ENCODE peak calls at places on chromosomes 6 and 20, in four cellular contexts. O is activated T-cell treated with anti-CD3 and anti-CD28 coated beads, Interleukin-2, amount 50 U/mL, for 72 hours; F is activated naive CD4-positive, alpha-beta T cell treated with anti-CD3 and anti-CD28 coated beads, Interleukin-2, amount 50 U/mL, for 72 hours; K is K562. V is an unnamed sample.

GRCh38 chr6:127301199-127301700 is 34.6 kb downstream of the RNF146 start:
- ATAC-seq in K (no peak), F (no peak), O (no peak), V (peak)

GRCh38 chr6:43296780-43297494 is 1.1 kb upstream of the SLC22A7 start:
- ATAC-seq in K (peak), F (no peak), O (no peak), V (no peak)

GRCh38 chr20:63577317-63577894 is 3.4 kb upstream of the HELZ2 start:
- ATAC-seq in O (no peak), K (no peak), F (no peak), V (no peak)

GRCh38 chr6:69771158-69771906 is 25.5 kb downstream of the LMBRD1 start:
- ATAC-seq in O (peak), F (peak), K (peak), V (no peak)

GRCh38 chr20:44485078-44485829 is 9.6 kb downstream of the TTPAL start:
- ATAC-seq in O (peak), F (peak), K (no peak), V (peak)

GRCh38 chr6:53894086-53894485 is 99.3 kb downstream of the LRRC1 start:
- ATAC-seq in K (no peak), O (peak), F (peak), V (no peak)

GRCh38 chr6:158751842-158752424 is 67.2 kb downstream of the EZR start:
- ATAC-seq in K (no peak), O (no peak), F (no peak), V (peak)

GRCh38 chr6:16687045-16687444 is 74.2 kb downstream of the ATXN1 start:
- ATAC-seq in K (no peak), O (no peak), F (no peak), V (no peak)

GRCh38 chr6:148495029-148495428 is 152.4 kb downstream of the SASH1 start:
- ATAC-seq in O (no peak), K (no peak), F (no peak), V (no peak)

GRCh38 chr6:136471922-136472321 is 78.3 kb downstream of the MAP7 start:
- ATAC-seq in O (no peak), K (no peak), F (no peak), V (no peak)

GRCh38 chr6:36491378-36491965 is 48.7 kb downstream of the KCTD20 start:
- ATAC-seq in K (no peak), F (no peak), O (no peak), V (no peak)

GRCh38 chr6:169906741-169907418 is 155.5 kb downstream of the ERMARD start:
- ATAC-seq in O (no peak), K (no peak), F (no peak), V (no peak)

GRCh38 chr6:54491431-54491830 is 183.2 kb downstream of the TINAG start:
- ATAC-seq in F (no peak), O (no peak), K (no peak), V (no peak)

GRCh38 chr6:77124604-77125003 is 338.7 kb downstream of the HTR1B start:
- ATAC-seq in F (no peak), O (no peak), K (no peak), V (peak)

GRCh38 chr6:53813096-53813495 is 18.3 kb downstream of the LRRC1 start:
- ATAC-seq in K (no peak), F (no peak), O (no peak), V (no peak)

GRCh38 chr20:56504373-56505005 is 20.1 kb upstream of the FAM209A start:
- ATAC-seq in F (peak), O (peak), K (peak), V (peak)

GRCh38 chr20:53971096-53971683 is 99.2 kb downstream of the BCAS1 start:
- ATAC-seq in K (no peak), F (no peak), O (no peak), V (no peak)

GRCh38 chr6:97081010-97081573 is 156.6 kb downstream of the KLHL32 start:
- ATAC-seq in O (no peak), K (no peak), F (no peak), V (no peak)

GRCh38 chr6:157879873-157880254 is 56.8 kb downstream of the SNX9 start:
- ATAC-seq in F (peak), K (no peak), O (peak), V (no peak)

GRCh38 chr6:14035448-14035847 is 82.1 kb upstream of the CD83 start:
- ATAC-seq in F (no peak), O (no peak), K (no peak), V (peak)